ENCODE peak calls at places on chromosomes 1 and 21, in five cellular contexts. V is fibroblast of lung, C is tibial nerve, H is GM12878, N is neural progenitor cell. L is an unnamed sample.

GRCh38 chr1:206898089-206898908 is 1.1 kb downstream of the IL24 start:
- DNase-seq in V (peak; percentile 72), C (no peak), H (no peak), N (no peak), L (no peak)

GRCh38 chr1:35505911-35506798 is 51.0 kb downstream of the KIAA0319L start:
- DNase-seq in V (peak; percentile 81), C (no peak), H (peak; percentile 95), N (no peak), L (no peak)

GRCh38 chr1:176111835-176112234 is 95.3 kb downstream of the COP1 start:
- DNase-seq in V (peak; percentile 14), C (no peak), H (no peak), N (no peak), L (no peak)

GRCh38 chr21:38645282-38645681 is 147.0 kb upstream of the ERG start:
- DNase-seq in V (peak; percentile 45), C (no peak), H (no peak), N (no peak), L (no peak)

GRCh38 chr1:209190591-209191241 is 392.8 kb upstream of the CAMK1G start:
- DNase-seq in V (peak; percentile 48), C (no peak), H (no peak), N (peak; percentile 90), L (peak; percentile 46)

GRCh38 chr1:3729594-3730555 is 22.4 kb upstream of the CCDC27 start:
- DNase-seq in V (no peak), C (no peak), H (no peak), N (no peak), L (no peak)

GRCh38 chr1:25024631-25025350 is 94.7 kb upstream of the RUNX3 start:
- DNase-seq in V (no peak), C (no peak), H (no peak), N (no peak), L (no peak)

GRCh38 chr1:199490804-199491527 is 536.5 kb upstream of the NR5A2 start:
- DNase-seq in V (peak; percentile 58), C (no peak), H (no peak), N (no peak), L (no peak)

GRCh38 chr1:61892977-61893376 is 150.7 kb downstream of the PATJ start:
- DNase-seq in V (no peak), C (no peak), H (no peak), N (no peak), L (no peak)

GRCh38 chr1:225451340-225451739 is 23.5 kb upstream of the LBR start:
- DNase-seq in V (no peak), C (no peak), H (no peak), N (no peak), L (no peak)

GRCh38 chr1:206002160-206002559 is 1.0 kb downstream of the RAB7B start:
- DNase-seq in V (no peak), C (no peak), H (no peak), N (no peak), L (no peak)

GRCh38 chr1:118223426-118223825 is 38.4 kb upstream of the SPAG17 start:
- DNase-seq in V (no peak), C (no peak), H (no peak), N (peak; percentile 74), L (peak; percentile 49)

GRCh38 chr21:42568834-42569731 is 55.4 kb downstream of the SLC37A1 start:
- DNase-seq in V (no peak), C (no peak), H (no peak), N (no peak), L (peak; percentile 46)

GRCh38 chr1:198598796-198599321 is 40.0 kb upstream of the PTPRC start:
- DNase-seq in V (no peak), C (no peak), H (peak; percentile 89), N (no peak), L (no peak)

GRCh38 chr1:999797-1000356 is at the start of gene HES4:
- DNase-seq in V (peak; percentile 93), C (peak; percentile 72), H (no peak), N (peak; percentile 98), L (peak; percentile 90)

GRCh38 chr1:6222644-6223043 is 13.1 kb downstream of the ICMT start:
- DNase-seq in V (peak; percentile 72), C (peak; percentile 63), H (no peak), N (no peak), L (peak; percentile 64)

GRCh38 chr1:87007323-87007722 is 92.9 kb downstream of the HS2ST1 start:
- DNase-seq in V (no peak), C (no peak), H (no peak), N (no peak), L (no peak)

DNA sequence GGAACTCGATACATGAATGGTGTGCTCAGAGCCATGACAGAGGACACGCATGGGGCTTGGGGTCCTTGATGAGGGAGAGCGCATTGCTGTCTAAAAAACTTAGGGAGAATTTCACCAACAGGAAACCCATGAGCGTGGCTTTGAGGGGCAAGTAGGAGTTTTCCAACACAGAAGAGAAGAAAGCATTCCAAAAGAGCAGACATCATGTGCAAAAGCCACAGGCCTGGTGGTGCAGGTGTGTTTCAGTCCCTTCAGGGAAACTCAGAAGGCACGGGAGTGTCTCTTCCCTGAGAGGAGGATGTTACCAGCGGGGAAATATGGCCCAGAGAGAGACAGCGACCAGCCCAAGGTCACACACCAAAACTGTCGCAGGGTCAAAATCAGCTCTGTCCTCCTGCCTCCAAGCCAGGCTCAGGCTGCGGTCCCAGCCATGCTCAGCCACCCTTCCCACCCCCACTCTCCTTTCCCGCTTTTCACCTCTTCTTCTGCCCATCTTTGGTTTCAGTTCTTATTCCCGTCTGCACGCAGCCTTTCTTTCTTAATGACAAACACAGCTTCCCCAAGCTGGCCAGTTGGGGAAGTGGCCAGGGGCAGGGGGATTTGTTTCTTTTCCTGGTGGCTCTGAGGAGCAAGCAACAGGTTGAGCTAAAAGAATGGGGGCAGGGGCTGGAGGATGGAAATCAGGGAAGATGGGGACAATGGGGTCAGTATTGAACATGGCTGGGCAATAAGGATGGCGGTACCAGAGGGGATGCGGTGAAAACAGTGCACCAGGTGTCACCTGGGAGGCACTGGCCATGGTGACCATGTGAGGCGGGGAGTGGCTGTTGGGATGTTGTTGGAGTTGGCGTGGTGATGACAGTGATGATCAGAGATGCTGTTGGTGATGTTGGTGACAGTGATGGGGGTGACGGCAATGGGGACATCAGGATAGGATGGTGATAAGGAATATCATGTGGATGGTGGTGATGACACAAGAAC is 10.3 kb downstream of the LAPTM5 start:
- DNase-seq in V (no peak), C (no peak), H (no peak), N (no peak), L (no peak)
- H3K4me1 ChIP-seq in V (no peaks in the 10 kb centered on the region), C (peaks cover 41% of the 10 kb centered on the region), H (peaks cover 96% of the 10 kb centered on the region), N (peaks cover 4% of the 10 kb centered on the region), L (no peaks in the 10 kb centered on the region)

DNA sequence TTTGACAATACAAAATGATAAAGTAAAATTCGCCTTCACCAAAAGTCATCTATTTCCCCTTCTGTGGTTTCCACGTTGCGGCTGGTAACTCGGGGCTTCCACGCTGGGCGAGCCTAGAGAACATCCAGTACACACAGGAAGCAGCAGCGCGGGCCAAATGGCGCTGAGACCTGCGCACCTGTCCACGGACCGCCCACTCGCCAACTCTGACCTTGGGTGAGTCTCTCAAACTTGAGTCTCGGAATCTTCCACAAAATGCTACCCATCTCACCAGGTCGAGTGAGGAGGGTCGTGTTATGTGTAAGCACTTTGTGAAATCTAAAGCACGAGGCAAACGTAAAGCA is 820 bp upstream of the TTF2 start:
- DNase-seq in V (no peak), C (peak; percentile 7), H (peak; percentile 52), N (no peak), L (peak; percentile 33)
- H3K27me3 ChIP-seq in V (no peaks in the 10 kb centered on the region), C (no peaks in the 10 kb centered on the region), H (no peaks in the 10 kb centered on the region), N (no peaks in the 10 kb centered on the region), L (no peaks in the 10 kb centered on the region)

DNA sequence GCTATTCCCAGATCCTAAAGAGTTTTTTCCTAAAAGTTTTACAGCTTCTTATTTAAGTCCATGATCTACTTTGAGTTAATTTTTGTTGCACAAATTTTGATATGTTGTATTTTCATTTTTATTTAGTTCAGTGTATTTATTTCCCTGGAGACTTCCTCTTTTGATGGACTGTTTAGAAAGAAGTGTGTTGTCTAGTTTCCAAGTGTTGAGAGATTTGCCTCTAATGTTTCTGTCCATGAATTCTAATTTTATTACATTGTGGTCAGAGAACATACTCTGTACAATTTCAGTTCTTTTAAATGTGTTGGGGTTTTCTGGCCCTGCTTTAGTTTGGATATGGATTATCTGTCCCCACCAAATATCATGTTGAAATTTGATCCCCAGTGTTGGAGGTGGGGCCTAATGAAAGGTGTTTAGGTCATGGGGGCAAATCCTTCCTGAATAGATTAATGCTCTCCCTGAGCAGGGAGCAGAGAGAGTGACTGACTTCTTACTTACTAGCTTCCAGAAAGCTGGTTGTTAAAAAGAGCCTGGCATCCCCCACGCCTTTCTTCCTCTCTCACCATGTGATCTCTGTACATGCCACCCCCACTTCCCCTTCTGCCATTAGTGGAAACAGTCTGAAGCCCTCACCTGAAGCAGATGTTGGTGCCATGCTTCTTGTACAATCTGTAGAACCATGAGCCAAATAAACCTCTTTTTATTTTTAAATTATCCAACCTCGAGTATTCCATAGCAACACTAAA is 4.6 kb downstream of the CHD1L start:
- DNase-seq in V (no peak), C (no peak), H (no peak), N (peak; percentile 36), L (no peak)
- H3K4me3 ChIP-seq in V (no peak overlapping the region), C (no peak overlapping the region), H (peak overlapping the region; percentile 46), N (peak overlapping the region; percentile 8), L (no peak overlapping the region)

GRCh38 chr1:116673935-116674630 is 6.5 kb upstream of the IGSF3 start:
- DNase-seq in V (no peak), C (no peak), H (no peak), N (no peak), L (no peak)
- H3K4me1 ChIP-seq in V (no peaks in the 10 kb centered on the region), C (peaks cover 16% of the 10 kb centered on the region), H (no peaks in the 10 kb centered on the region), N (no peaks in the 10 kb centered on the region), L (no peaks in the 10 kb centered on the region)

DNA sequence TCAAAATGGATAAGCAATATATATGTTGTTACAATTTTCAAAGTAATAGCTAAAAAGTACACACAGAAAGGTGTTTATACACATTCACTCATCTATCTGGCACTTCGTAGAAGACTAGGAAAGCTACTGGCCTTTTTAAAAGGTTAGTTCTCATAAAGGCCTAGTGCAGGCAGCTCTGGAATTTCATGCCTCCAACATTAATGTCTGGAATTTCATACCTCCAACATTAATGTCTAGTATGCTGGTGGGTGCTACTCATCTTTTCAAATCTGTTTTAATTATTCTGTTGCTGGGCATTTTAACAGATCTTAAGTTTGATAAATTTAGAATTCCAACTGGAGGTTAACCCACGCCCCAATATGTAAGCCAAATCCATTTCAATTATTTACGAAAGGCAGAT is 124.2 kb downstream of the AKT3 start:
- DNase-seq in V (no peak), C (no peak), H (no peak), N (no peak), L (no peak)
- H3K27me3 ChIP-seq in V (no peaks in the 10 kb centered on the region), C (no peaks in the 10 kb centered on the region), H (no peaks in the 10 kb centered on the region), N (no peaks in the 10 kb centered on the region), L (no peaks in the 10 kb centered on the region)

GRCh38 chr1:31714442-31715096 is 10.8 kb upstream of the COL16A1 start:
- DNase-seq in V (peak; percentile 70), C (peak; percentile 57), H (no peak), N (peak; percentile 88), L (peak; percentile 89)

GRCh38 chr1:31715873-31716220 is 12.0 kb upstream of the COL16A1 start:
- DNase-seq in V (no peak), C (no peak), H (no peak), N (no peak), L (no peak)

GRCh38 chr1:31712625-31713024 is 8.8 kb upstream of the COL16A1 start:
- DNase-seq in V (peak; percentile 63), C (peak; percentile 58), H (no peak), N (no peak), L (no peak)

GRCh38 chr1:31717341-31717740 is 13.5 kb upstream of the COL16A1 start:
- DNase-seq in V (no peak), C (no peak), H (no peak), N (no peak), L (no peak)

GRCh38 chr1:31715097-31715872 is 11.5 kb upstream of the COL16A1 start:
- DNase-seq in V (peak; percentile 91), C (peak; percentile 93), H (no peak), N (peak; percentile 93), L (peak; percentile 96)
- H3K4me3 ChIP-seq in V (peak overlapping the region; percentile 15), C (peak overlapping the region; percentile 39), H (peak overlapping the region; percentile 38), N (peak overlapping the region; percentile 50), L (peak overlapping the region; percentile 66)

GRCh38 chr1:232812560-232812959 is 7.3 kb downstream of the MAP10 start:
- DNase-seq in V (no peak), C (no peak), H (no peak), N (no peak), L (no peak)
- H3K4me1 ChIP-seq in V (no peaks in the 10 kb centered on the region), C (no peaks in the 10 kb centered on the region), H (peaks cover 3% of the 10 kb centered on the region), N (peaks cover 5% of the 10 kb centered on the region), L (peaks cover 20% of the 10 kb centered on the region)

L was measured in psoas muscle.